ENCODE peak calls at places on chromosome 12, in ten cellular contexts. J is AG10803, Y is lung, S is choroid plexus epithelial cell, C is mucosa of descending colon, W is upper lobe of right lung, H is sigmoid colon, G is Panc1, F is keratinocyte, O is esophagus squamous epithelium. I is an unnamed sample.
A peak's percentile ranks its signal among the peaks of the same experiment; 100 is the strongest.

GRCh38 chr12:42705863-42706262 is 116.3 kb upstream of the PRICKLE1 start:
- DNase-seq in W (no peak), H (peak; percentile 93), Y (peak; percentile 45), F (no peak), G (no peak), C (peak; percentile 35), J (peak; percentile 84), S (peak; percentile 99), O (no peak), I (no peak)

GRCh38 chr12:108895220-108895802 is 15.4 kb downstream of the DAO start:
- DNase-seq in C (no peak), W (no peak), O (no peak), Y (no peak), F (no peak), G (no peak), S (no peak), J (no peak), H (no peak), I (no peak)

GRCh38 chr12:132259872-132260695 is 69.3 kb downstream of the GALNT9 start:
- DNase-seq in F (no peak), J (no peak), H (no peak), O (no peak), S (no peak), G (no peak), Y (no peak), W (no peak), C (no peak), I (no peak)

GRCh38 chr12:88638388-88638787 is 58.1 kb upstream of the KITLG start:
- DNase-seq in W (no peak), S (peak; percentile 29), Y (no peak), J (peak; percentile 6), H (no peak), C (no peak), G (no peak), O (no peak), F (no peak), I (no peak)

GRCh38 chr12:113914806-113915205 is 51.3 kb downstream of the RBM19 start:
- DNase-seq in W (no peak), G (no peak), F (no peak), H (no peak), O (no peak), C (no peak), S (no peak), Y (no peak), J (no peak), I (no peak)

GRCh38 chr12:124278389-124279101 is 16.3 kb upstream of the RFLNA start:
- DNase-seq in W (no peak), H (no peak), S (peak; percentile 14), G (no peak), C (peak; percentile 22), F (no peak), Y (no peak), J (no peak), O (no peak), I (no peak)

GRCh38 chr12:11133816-11134215 is 628 bp downstream of the TAS2R30 start:
- DNase-seq in O (no peak), F (no peak), S (no peak), G (no peak), H (no peak), J (peak; percentile 26), C (no peak), Y (no peak), W (no peak), I (no peak)

GRCh38 chr12:4002601-4003000 is 129.4 kb upstream of the PARP11 start:
- DNase-seq in O (no peak), J (no peak), C (no peak), G (no peak), F (no peak), S (no peak), W (no peak), Y (no peak), H (no peak), I (no peak)

GRCh38 chr12:49043856-49044258 is 16.7 kb downstream of the KMT2D start:
- DNase-seq in Y (peak; percentile 63), W (peak; percentile 84), F (no peak), C (peak; percentile 68), G (no peak), H (peak; percentile 80), J (peak; percentile 47), S (peak; percentile 71), O (no peak), I (no peak)

GRCh38 chr12:81079280-81080076 is 1.6 kb downstream of the ACSS3 start:
- DNase-seq in G (no peak), C (no peak), W (no peak), F (no peak), J (no peak), S (peak; percentile 7), Y (no peak), H (no peak), O (no peak), I (no peak)
- H3K4me3 ChIP-seq in G (no peak overlapping the region), C (no peak overlapping the region), W (peak overlapping the region; percentile 67), F (no peak overlapping the region), J (no peak overlapping the region), S (peak overlapping the region; percentile 75), Y (peak overlapping the region; percentile 3), H (peak overlapping the region; percentile 55), O (no peak overlapping the region), I (peak overlapping the region; percentile 74)

GRCh38 chr12:84763112-84763511 is 149.5 kb downstream of the SLC6A15 start:
- DNase-seq in C (no peak), O (no peak), S (peak; percentile 41), J (peak; percentile 96), F (no peak), Y (peak; percentile 37), G (no peak), H (no peak), W (no peak), I (no peak)

GRCh38 chr12:84756961-84757360 is 155.6 kb downstream of the SLC6A15 start:
- DNase-seq in W (no peak), Y (no peak), O (no peak), S (peak; percentile 57), G (no peak), H (no peak), C (no peak), F (no peak), J (peak; percentile 87), I (no peak)

GRCh38 chr12:84760091-84760490 is 152.5 kb downstream of the SLC6A15 start:
- DNase-seq in O (no peak), C (no peak), W (no peak), G (no peak), H (no peak), Y (no peak), J (peak; percentile 25), F (no peak), S (no peak), I (no peak)

DNA sequence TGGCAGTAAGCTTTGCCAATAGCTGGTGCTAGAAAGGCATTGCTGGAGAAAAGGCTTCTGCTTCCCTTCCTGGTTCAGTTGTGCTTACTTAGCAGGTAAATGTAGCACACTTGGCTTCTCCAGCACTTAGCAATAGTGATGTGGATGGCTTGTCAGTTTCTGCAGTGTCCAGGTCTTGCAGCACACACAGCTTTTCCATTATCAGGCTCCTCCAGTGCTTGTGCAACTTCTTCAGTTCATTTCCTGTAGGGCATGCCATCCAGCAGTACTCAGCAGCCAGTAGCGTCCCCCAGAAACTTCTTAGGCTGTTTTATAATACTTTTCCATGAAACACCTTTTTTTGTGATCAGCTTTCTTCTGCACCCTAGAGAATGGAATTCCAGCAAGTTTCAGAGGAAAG is 154.6 kb downstream of the SLC6A15 start:
- DNase-seq in C (no peak), O (no peak), Y (no peak), S (peak; percentile 73), G (no peak), F (no peak), W (no peak), H (no peak), J (peak; percentile 78), I (no peak)
- TF ChIP-seq CTCF in C (no peak), O (no peak), Y (no peak), S (no peak), G (no peak), F (no peak), W (no peak), H (no peak), J (peak; percentile 1), I (no peak)

DNA sequence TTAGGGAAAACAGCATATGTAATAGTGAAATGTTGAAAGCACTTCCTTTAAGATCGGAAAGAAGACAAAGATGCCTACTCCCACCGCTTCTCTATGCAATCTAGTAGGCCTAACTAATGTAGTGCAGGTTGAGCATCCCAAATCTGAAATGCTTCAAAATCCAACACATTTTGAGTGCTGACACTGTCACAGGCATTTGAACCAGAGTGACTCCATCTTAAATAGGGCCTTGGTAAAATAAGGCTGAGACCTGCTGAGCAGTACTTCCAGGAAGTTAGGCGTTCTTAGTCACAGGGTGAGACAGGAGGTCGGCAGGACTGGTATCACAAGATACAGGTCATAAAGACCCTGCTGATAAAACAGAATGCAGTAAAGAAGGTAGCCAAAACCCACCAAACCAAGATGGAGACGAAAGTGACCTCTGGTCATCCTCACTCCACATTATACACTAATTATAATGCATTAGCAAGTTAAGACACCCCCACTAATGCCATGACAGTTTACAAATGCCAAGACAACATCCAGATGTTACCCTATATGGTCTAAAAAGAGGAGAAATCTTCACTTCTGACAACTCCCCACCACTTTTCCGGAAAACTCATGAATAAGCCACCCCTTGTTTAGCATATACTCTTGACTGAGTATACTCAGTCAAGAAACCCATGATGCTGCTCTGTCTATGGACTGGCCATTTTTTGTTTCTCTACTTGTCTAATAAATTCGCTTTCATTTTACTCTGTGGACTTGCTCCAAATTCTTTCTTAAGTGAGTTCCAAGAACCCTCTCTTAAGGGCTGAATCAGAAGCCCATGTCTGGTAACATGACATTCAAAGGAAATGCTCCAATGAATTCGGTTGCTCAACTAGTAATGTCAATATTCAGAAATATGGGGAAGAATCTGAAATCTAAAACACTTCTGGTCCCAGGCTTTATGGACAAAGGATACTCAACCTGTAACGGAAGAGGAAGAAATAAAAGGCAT is 47.1 kb upstream of the MTERF2 start:
- DNase-seq in H (no peak), Y (no peak), F (no peak), G (no peak), S (no peak), J (no peak), O (no peak), W (no peak), C (no peak), I (no peak)
- H3K4me3 ChIP-seq in H (no peak overlapping the region), Y (no peak overlapping the region), F (no peak overlapping the region), G (no peak overlapping the region), S (no peak overlapping the region), J (no peak overlapping the region), O (no peak overlapping the region), W (no peak overlapping the region), C (no peak overlapping the region), I (no peak overlapping the region)

DNA sequence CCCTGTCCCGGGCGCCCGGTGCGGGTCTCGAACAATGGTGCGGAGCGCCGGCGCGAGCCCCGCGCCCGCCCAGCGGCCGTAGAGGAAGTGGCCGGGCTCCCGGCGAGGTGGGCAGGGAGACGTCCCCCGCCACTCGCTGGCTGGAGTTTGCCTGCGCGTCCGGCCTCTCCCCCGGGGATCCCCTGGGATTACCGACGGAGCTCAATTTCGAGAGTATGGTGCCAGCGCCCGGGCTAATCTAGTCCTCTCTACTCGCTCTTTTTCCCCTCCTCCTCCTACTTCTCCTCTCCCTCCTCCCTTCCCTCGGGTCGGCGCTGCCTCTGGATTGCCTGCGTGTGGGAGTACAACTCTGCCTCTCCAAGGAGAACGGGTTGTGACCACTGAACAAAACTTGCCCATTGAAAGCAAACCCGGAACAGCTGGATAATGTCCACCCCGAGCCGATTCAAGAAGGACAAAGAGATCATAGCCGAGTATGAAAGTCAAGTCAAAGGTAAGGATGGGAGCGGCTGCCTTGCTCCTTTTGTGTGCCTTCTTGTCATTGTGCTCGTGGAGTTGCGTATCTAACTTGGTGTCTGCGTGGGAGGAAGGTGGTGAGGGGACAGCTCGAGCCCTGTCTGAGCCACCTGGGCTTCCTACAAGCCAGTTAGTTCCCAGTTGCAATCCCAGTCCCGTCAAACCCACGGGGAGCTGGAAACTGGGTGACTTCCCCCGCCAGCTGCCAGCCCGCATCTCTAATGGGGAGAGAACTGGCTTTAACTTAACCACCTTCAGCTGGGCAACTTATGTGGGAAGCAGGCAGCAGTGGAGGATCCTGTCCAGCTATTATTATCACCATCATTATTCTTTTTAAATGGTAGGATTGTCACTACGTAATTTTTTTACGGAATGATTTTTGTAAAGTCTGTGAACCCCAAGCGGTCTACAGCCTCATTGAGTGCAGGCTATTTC is at the start of gene SRGAP1:
- DNase-seq in C (peak; percentile 67), G (no peak), O (no peak), Y (peak; percentile 56), J (peak; percentile 78), S (peak; percentile 86), F (no peak), H (peak; percentile 86), W (peak; percentile 76), I (no peak)
- TF ChIP-seq CTCF in C (no peak), G (no peak), O (no peak), Y (no peak), J (peak; percentile 42), S (peak; percentile 56), F (peak; percentile 30), H (no peak), W (no peak), I (peak; percentile 20)

I was measured in epithelial cell of proximal tubule.